ENCODE peak calls at places on chromosomes 11 and 22, in four cellular contexts. One of them, this sample, is unnamed.

GRCh38 chr11:14443642-14444041 is 56.0 kb downstream of the COPB1 start:
- DNase-seq in colonic mucosa: peak
- DNase-seq in GM13976: no peak
- DNase-seq in endothelial cell: no peak
- DNase-seq in this sample: no peak

GRCh38 chr11:116731097-116731761 is 41.6 kb downstream of the BUD13 start:
- DNase-seq in colonic mucosa: no peak
- DNase-seq in GM13976: no peak
- DNase-seq in endothelial cell: peak
- DNase-seq in this sample: no peak

GRCh38 chr22:21444701-21445436 is 22.3 kb upstream of the TMEM191C start:
- DNase-seq in endothelial cell: peak
- DNase-seq in colonic mucosa: no peak
- DNase-seq in GM13976: no peak
- DNase-seq in this sample: no peak

GRCh38 chr11:132520199-132520598 is 1012.1 kb downstream of the OPCML start:
- DNase-seq in GM13976: no peak
- DNase-seq in endothelial cell: no peak
- DNase-seq in colonic mucosa: no peak
- DNase-seq in this sample: no peak

GRCh38 chr11:124943242-124943641 is 7.4 kb upstream of the HEPACAM start:
- DNase-seq in endothelial cell: no peak
- DNase-seq in colonic mucosa: no peak
- DNase-seq in GM13976: no peak
- DNase-seq in this sample: no peak

GRCh38 chr11:113261709-113262475 is 52.5 kb upstream of the TTC12 start:
- DNase-seq in GM13976: no peak
- DNase-seq in colonic mucosa: no peak
- DNase-seq in endothelial cell: no peak
- DNase-seq in this sample: no peak

GRCh38 chr11:68106165-68106940 is 14.8 kb downstream of the CHKA start:
- DNase-seq in endothelial cell: no peak
- DNase-seq in colonic mucosa: peak
- DNase-seq in GM13976: no peak
- DNase-seq in this sample: no peak

GRCh38 chr22:39173787-39174497 is 21.5 kb upstream of the CBX7 start:
- DNase-seq in GM13976: peak
- DNase-seq in colonic mucosa: no peak
- DNase-seq in endothelial cell: no peak
- DNase-seq in this sample: peak

GRCh38 chr11:46574656-46575055 is 19.2 kb downstream of the AMBRA1 start:
- DNase-seq in colonic mucosa: no peak
- DNase-seq in GM13976: no peak
- DNase-seq in endothelial cell: no peak
- DNase-seq in this sample: no peak

GRCh38 chr22:40721266-40721665 is 42.0 kb downstream of the MCHR1 start:
- DNase-seq in endothelial cell: no peak
- DNase-seq in colonic mucosa: no peak
- DNase-seq in GM13976: no peak
- DNase-seq in this sample: no peak

GRCh38 chr11:95567685-95568084 is 221.9 kb downstream of the FAM76B start:
- DNase-seq in colonic mucosa: no peak
- DNase-seq in endothelial cell: no peak
- DNase-seq in GM13976: no peak
- DNase-seq in this sample: no peak

GRCh38 chr11:75288846-75289760 is 48.5 kb downstream of the TPBGL start:
- DNase-seq in colonic mucosa: no peak
- DNase-seq in GM13976: no peak
- DNase-seq in endothelial cell: no peak
- DNase-seq in this sample: no peak

GRCh38 chr11:77054018-77054417 is 12.8 kb upstream of the CAPN5 start:
- DNase-seq in endothelial cell: no peak
- DNase-seq in colonic mucosa: no peak
- DNase-seq in GM13976: no peak
- DNase-seq in this sample: no peak

GRCh38 chr11:61540528-61540927 is 32.0 kb downstream of the LRRC10B start:
- DNase-seq in endothelial cell: no peak
- DNase-seq in colonic mucosa: no peak
- DNase-seq in GM13976: no peak
- DNase-seq in this sample: no peak
- TF ChIP-seq CTCF in endothelial cell: no peak
- TF ChIP-seq CTCF in colonic mucosa: no peak
- TF ChIP-seq CTCF in GM13976: no peak
- TF ChIP-seq CTCF in this sample: no peak

DNA sequence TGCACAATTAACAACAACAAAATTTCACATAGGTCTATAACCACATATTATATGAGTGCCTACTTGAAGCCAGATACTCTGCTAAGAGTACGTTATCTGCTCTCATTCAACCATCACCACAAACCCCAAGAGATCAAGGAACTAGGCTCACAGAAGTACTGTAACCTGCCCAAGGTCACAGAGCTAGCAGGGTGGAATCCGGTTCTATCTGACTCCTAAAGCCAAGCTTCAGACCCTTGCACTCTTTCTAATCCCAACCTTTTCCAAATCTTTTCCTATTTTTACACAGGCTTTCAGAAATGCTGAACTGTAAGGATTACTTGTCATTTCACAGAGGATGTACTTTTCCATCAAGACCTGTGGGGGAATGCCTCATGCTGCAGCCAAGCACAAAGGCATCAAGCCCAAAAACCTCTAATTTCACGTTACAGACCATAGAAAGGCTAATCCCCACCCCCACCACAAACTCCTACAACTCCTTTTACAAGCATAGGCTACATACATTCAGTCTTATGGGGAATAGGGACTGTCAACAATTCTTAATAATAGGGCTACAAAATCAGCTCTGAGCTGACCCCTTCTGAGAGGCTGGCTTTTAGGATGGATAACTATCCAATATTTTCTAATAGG is 924 bp downstream of the PRCP start:
- DNase-seq in GM13976: no peak
- DNase-seq in endothelial cell: no peak
- DNase-seq in colonic mucosa: no peak
- DNase-seq in this sample: peak
- TF ChIP-seq CTCF in GM13976: no peak
- TF ChIP-seq CTCF in endothelial cell: no peak
- TF ChIP-seq CTCF in colonic mucosa: no peak
- TF ChIP-seq CTCF in this sample: no peak

GRCh38 chr11:72243567-72244316 is at the start of gene PHOX2A:
- DNase-seq in colonic mucosa: no peak
- DNase-seq in GM13976: no peak
- DNase-seq in endothelial cell: no peak
- DNase-seq in this sample: no peak

GRCh38 chr11:72244317-72245231 is 598 bp upstream of the PHOX2A start:
- DNase-seq in colonic mucosa: no peak
- DNase-seq in endothelial cell: no peak
- DNase-seq in GM13976: peak
- DNase-seq in this sample: no peak

GRCh38 chr11:72242141-72242540 is 1.8 kb downstream of the PHOX2A start:
- DNase-seq in colonic mucosa: no peak
- DNase-seq in GM13976: no peak
- DNase-seq in endothelial cell: no peak
- DNase-seq in this sample: no peak

GRCh38 chr11:72241290-72241781 is 2.6 kb downstream of the PHOX2A start:
- DNase-seq in colonic mucosa: no peak
- DNase-seq in endothelial cell: no peak
- DNase-seq in GM13976: peak
- DNase-seq in this sample: no peak

GRCh38 chr11:72243173-72243566 is 806 bp downstream of the PHOX2A start:
- DNase-seq in colonic mucosa: no peak
- DNase-seq in GM13976: peak
- DNase-seq in endothelial cell: no peak
- DNase-seq in this sample: no peak
- TF ChIP-seq CTCF in colonic mucosa: no peak
- TF ChIP-seq CTCF in GM13976: no peak
- TF ChIP-seq CTCF in endothelial cell: no peak
- TF ChIP-seq CTCF in this sample: no peak

DNA sequence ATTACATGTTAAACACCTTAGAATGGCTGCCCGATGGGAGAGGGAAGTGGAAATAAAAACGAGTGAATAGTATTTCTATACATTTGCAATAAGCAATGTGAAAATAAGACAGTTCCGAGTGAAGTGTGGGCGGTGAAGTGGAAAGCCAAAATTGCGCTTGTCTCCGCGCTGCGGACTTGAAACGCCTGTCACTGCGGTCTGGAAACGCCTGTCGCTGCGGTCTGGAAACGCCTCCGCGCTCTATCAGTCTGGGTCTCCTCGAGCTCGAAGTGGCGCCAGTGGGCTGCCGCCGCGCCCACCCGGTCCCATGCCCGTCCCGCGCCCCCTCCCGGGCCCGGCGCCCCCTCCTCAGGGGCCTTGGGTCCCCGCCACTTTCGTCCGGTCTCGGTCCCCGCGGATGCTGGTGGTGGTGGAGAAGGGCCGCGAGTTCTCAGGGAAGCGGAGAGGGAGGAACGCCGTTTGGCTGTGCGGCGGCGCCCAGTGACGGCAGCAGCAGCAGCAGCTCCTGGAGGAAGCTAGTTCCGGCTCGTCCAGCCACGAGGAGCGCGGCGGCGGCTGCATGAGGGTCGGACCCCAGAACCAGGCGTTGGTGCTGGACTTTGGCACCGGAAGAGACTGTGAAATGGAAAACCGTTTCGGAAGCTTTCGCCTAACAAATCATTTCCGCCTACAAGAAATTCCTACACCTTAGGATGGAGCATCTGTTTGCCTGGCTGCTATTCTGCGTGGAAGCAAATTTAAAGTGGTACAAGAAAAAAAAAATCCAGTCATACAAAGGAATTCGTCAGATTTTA is 1.8 kb downstream of the NCR3LG1 start:
- DNase-seq in endothelial cell: peak
- DNase-seq in colonic mucosa: peak
- DNase-seq in GM13976: peak
- DNase-seq in this sample: peak
- TF ChIP-seq CTCF in endothelial cell: no peak
- TF ChIP-seq CTCF in colonic mucosa: no peak
- TF ChIP-seq CTCF in GM13976: no peak
- TF ChIP-seq CTCF in this sample: no peak

GRCh38 chr22:18970180-18970947 is 34.3 kb upstream of the PRODH start:
- DNase-seq in colonic mucosa: no peak
- DNase-seq in GM13976: peak
- DNase-seq in endothelial cell: peak
- DNase-seq in this sample: no peak
- TF ChIP-seq CTCF in colonic mucosa: no peak
- TF ChIP-seq CTCF in GM13976: no peak
- TF ChIP-seq CTCF in endothelial cell: no peak
- TF ChIP-seq CTCF in this sample: no peak

GRCh38 chr22:30245985-30246901 is at the start of gene LIF:
- DNase-seq in endothelial cell: no peak
- DNase-seq in colonic mucosa: peak
- DNase-seq in GM13976: peak
- DNase-seq in this sample: peak
- TF ChIP-seq CTCF in endothelial cell: no peak
- TF ChIP-seq CTCF in colonic mucosa: no peak
- TF ChIP-seq CTCF in GM13976: peak
- TF ChIP-seq CTCF in this sample: no peak

GRCh38 chr22:23533328-23533762 is 46.7 kb downstream of the IGLL1 start:
- DNase-seq in endothelial cell: peak
- DNase-seq in colonic mucosa: no peak
- DNase-seq in GM13976: peak
- DNase-seq in this sample: peak
- TF ChIP-seq CTCF in endothelial cell: peak
- TF ChIP-seq CTCF in colonic mucosa: no peak
- TF ChIP-seq CTCF in GM13976: peak
- TF ChIP-seq CTCF in this sample: peak